ENCODE peak calls at places on chromosome 10, in six cellular contexts. L is AG04450, K is astrocyte of the spinal cord, A is A549, N is gastrocnemius medialis, Z is PC-3. T is an unnamed sample.

GRCh38 chr10:49594594-49594993 is 15.5 kb upstream of the SLC18A3 start:
- DNase-seq in L (peak), K (peak), A (peak), N (no peak), Z (peak), T (no peak)

GRCh38 chr10:110207805-110208613 is 604 bp downstream of the MXI1 start:
- DNase-seq in L (no peak), K (peak), A (peak), N (peak), Z (peak), T (no peak)

GRCh38 chr10:90462761-90463160 is 395.1 kb downstream of the HTR7 start:
- DNase-seq in L (no peak), K (peak), A (no peak), N (no peak), Z (no peak), T (no peak)

GRCh38 chr10:89916481-89916880 is 215.1 kb downstream of the KIF20B start:
- DNase-seq in L (no peak), K (peak), A (no peak), N (no peak), Z (peak), T (no peak)

GRCh38 chr10:3782099-3782455 is 2.9 kb downstream of the KLF6 start:
- DNase-seq in L (no peak), K (no peak), A (no peak), N (no peak), Z (no peak), T (no peak)

GRCh38 chr10:129601737-129602136 is 134.7 kb downstream of the MGMT start:
- DNase-seq in L (no peak), K (no peak), A (no peak), N (no peak), Z (no peak), T (no peak)

GRCh38 chr10:66747451-66747850 is 178.4 kb upstream of the LRRTM3 start:
- DNase-seq in L (peak), K (peak), A (no peak), N (no peak), Z (peak), T (peak)

GRCh38 chr10:123402656-123403055 is 248.5 kb downstream of the BUB3 start:
- DNase-seq in L (no peak), K (no peak), A (no peak), N (no peak), Z (no peak), T (no peak)

DNA sequence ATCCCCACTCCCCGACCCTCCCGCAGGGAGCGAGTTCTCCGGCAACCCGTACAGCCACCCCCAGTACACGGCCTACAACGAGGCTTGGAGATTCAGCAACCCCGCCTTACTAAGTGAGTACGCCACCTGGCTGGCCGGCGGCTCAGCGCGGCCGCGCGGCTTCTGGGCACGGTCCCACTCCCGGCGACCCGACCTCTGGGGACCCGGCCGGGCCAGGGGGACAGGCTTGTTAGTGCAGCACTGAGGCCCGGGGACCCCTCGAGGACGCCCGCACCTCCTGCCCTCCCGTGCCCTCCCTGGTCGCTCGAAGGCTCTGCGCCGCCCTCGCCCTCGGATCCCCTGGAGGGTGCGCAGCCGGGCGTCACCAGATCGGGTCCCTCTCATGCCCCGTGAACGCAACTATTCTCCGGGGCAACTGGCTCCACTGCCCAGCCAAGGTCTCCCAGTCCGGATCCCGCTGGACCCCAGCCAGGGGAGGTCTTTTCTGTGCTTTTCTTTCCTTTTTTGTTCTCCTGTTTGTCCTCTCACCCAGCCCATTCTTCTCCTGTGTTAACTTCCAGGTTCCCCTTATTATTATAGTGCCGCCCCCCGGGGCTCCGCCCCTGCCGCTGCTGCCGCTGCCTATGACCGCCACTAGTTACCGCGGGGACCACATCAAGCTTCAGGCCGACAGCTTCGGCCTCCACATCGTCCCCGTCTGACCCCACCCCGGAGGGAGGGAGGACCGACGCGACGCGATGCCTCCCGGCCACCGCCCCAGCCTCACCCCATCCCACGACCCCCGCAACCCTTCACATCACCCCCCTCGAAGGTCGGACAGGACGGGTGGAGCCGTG is 81.8 kb downstream of the PAX2 start:
- DNase-seq in L (no peak), K (no peak), A (peak), N (no peak), Z (no peak), T (no peak)
- TF ChIP-seq CTCF in L (no peak), K (peak), A (peak), N (peak), Z (peak), T (peak)

DNA sequence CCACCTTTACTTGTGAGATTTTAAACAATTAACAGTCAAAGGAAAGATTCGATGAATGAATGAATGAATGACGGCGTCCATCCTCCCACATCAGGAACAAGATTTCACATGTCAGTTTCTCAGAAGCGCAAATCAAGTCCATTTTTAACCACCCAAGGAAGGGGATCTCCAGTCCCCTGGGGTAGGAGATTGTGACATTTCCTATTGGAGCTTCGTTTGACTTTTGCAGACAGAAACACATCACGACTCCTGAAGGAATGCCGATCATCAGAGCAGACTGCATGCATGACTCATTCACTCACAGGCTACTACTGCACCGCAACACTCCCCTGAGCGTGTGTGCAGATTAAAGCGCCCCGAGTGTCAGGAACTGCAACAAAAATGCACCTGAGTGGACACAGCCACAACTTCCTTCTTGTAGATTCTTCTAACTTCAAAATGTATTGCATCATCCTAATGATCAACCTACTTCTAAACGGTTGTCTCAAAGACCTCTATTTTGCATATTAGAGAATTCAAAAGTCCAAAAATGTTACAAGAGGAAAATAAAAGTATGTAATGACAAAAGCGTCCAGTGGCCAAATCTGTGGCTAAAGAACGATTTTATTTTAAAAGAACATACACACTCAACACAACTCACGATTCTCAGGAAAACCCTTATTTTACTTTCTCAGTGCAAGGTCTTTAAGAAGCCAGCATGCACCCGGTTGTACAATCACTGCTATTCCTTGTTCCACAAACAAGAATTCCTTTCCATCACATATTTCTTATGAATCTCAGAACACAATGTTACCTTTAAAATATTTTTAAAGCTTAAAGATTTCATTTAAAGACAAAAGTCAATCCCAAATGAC is 172.6 kb downstream of the FAM107B start:
- DNase-seq in L (no peak), K (peak), A (peak), N (no peak), Z (peak), T (no peak)
- H3K4me3 ChIP-seq in L (peak), K (no peak), A (peak), N (no peak), Z (peak), T (peak)

GRCh38 chr10:104028146-104028545 is 57.5 kb downstream of the COL17A1 start:
- DNase-seq in L (no peak), K (no peak), A (peak), N (no peak), Z (peak), T (no peak)
- TF ChIP-seq CTCF in L (peak), K (peak), A (peak), N (no peak), Z (peak), T (peak)

GRCh38 chr10:30422981-30423654 is 10.9 kb upstream of the MAP3K8 start:
- DNase-seq in L (peak), K (peak), A (peak), N (peak), Z (peak), T (peak)
- H3K4me3 ChIP-seq in L (no peak), K (no peak), A (peak), N (no peak), Z (no peak), T (no peak)

GRCh38 chr10:46270086-46270811 is 16.5 kb upstream of the ANTXRL start:
- DNase-seq in L (no peak), K (no peak), A (no peak), N (no peak), Z (no peak), T (no peak)

GRCh38 chr10:46268076-46268881 is 18.5 kb upstream of the ANTXRL start:
- DNase-seq in L (no peak), K (no peak), A (no peak), N (no peak), Z (no peak), T (no peak)

GRCh38 chr10:46272863-46273415 is 13.9 kb upstream of the ANTXRL start:
- DNase-seq in L (no peak), K (no peak), A (no peak), N (no peak), Z (no peak), T (no peak)

GRCh38 chr10:46277840-46278239 is 9.0 kb upstream of the ANTXRL start:
- DNase-seq in L (no peak), K (no peak), A (no peak), N (no peak), Z (no peak), T (no peak)

DNA sequence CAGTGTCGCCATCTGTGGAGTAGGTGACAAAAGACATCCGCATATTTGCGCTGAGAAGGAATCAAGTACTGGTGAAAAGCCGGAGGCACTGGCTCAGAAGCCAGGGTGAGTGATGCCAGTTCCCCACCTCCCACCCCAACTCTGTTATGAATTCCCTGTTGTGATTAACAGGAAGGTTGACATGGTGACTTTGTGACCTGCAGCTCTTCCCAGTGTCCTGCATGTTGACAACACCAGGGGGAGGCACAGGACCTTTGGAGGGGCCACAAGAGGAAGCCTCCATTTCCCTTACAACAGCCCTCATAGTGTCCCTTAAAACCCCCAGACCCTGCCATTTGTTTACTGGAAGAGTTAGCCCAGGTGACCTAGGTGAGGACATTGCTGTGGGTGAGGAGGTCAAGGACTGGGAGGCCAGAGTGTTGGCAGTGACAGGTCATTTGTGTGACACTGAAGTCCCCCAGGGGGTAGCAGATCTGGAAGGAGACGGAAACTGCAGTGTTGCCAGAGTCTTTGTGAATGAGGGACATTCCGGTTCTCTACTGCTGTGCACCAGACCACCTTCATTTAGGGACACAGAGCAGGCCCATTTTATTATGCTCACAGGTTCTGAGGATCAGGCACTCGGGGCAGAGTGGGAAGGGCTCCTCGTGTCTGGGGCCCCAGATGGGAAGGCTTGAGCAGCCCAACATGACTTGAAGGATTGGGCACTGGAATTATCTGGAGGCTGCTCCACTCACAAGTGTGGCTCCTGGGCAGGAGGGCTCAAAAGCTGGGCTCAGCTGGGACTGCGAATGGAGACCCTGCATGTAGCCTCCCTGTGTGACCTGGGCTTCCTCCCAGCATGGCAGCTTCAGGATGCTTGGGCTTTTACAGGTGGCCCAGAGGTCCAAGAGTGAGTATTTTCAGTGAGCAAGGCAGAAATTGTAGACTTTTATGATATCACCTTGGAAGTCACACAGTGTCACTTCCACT is 13.0 kb upstream of the ANTXRL start:
- DNase-seq in L (no peak), K (no peak), A (no peak), N (no peak), Z (no peak), T (no peak)
- TF ChIP-seq CTCF in L (peak), K (no peak), A (no peak), N (no peak), Z (no peak), T (peak)

DNA sequence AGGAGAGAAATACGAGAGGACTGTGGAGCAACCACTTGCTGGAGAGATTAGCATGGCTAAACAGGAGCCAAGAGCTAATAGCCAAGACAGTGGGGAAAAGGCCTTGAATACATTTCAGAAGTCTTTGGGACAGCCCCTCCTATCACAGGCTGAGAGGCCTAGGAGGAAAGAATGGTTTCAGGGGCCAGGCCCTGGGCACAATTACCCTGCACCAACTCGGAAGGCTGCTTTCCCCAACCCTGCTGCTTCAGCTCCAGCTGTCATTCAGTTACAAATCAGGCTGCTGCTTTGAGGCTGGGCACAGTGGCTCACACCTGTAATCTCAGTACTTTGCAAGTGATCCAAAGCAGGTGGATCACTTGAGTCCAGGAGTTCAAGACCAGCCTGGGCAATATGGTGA is 32.0 kb upstream of the SLC35G1 start:
- DNase-seq in L (no peak), K (no peak), A (no peak), N (no peak), Z (no peak), T (no peak)
- H3K4me3 ChIP-seq in L (no peak), K (no peak), A (no peak), N (no peak), Z (no peak), T (no peak)

DNA sequence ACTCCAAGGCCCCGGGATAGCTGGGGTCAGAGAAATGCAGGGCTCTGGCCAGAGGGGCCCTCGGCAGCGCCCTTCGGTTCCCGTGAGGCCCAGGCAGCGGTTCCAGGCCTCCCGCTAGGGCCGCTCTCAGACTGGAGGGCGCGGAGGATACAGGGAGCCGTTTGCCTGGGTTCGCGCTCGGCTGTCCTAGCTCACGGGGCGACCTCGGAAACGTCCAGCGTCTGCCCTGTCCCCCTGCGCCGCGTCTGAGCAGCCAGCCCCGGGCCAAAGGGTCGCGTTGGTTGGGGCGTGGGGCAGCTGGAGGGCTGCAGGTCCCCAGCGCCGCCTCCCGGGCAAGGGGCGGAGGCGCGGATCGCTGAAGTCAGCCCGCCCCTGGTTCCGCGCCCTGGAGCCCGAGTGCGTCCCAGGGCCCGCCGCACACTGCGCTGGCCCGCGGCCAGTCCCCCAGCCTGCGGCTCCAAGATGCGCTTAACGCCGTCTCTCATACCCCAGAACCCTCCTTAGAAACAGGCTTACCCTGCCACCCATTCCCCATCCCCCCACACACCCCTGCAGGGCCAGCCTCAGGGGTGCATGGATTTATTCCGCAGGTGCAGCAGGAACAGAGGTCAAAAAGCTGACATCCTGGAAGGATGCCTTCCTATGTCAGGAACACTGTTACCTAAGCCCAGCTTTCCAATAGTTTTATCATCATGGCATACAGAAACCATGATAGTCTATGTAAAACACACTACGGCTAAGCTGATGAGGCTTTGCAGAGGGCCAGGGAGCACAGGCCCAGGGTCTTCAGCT is 22.1 kb upstream of the OPN4 start:
- DNase-seq in L (no peak), K (no peak), A (no peak), N (no peak), Z (no peak), T (no peak)
- TF ChIP-seq CTCF in L (peak), K (peak), A (no peak), N (peak), Z (no peak), T (no peak)

GRCh38 chr10:102463983-102464382 is 12.6 kb upstream of the C10orf95 start:
- DNase-seq in L (no peak), K (no peak), A (no peak), N (no peak), Z (no peak), T (no peak)
- H3K4me3 ChIP-seq in L (no peak), K (no peak), A (no peak), N (no peak), Z (no peak), T (no peak)

GRCh38 chr10:107814865-107815487 is 650.5 kb upstream of the SORCS1 start:
- DNase-seq in L (no peak), K (peak), A (no peak), N (no peak), Z (peak), T (peak)
- TF ChIP-seq CTCF in L (peak), K (peak), A (no peak), N (no peak), Z (peak), T (peak)

GRCh38 chr10:126569513-126570447 is 100.7 kb downstream of the C10orf90 start:
- DNase-seq in L (peak), K (peak), A (no peak), N (no peak), Z (peak), T (peak)
- H3K4me3 ChIP-seq in L (peak), K (no peak), A (no peak), N (no peak), Z (peak), T (peak)